ENCODE peak calls at places on chromosomes 7 and 10, in eight cellular contexts. B is EH, J is HCEC 1CT, E is heart left ventricle, O is NCI-H1092 treated with DMSO at 0.1 percent for 48 hours, I is AG04450, F is kidney tubule cell, N is ACHN. P is an unnamed sample.

GRCh38 chr10:68900427-68901105 is 549 bp upstream of the DDX50 start:
- DNase-seq in I (peak), J (peak), F (no peak), E (peak), N (no peak), O (no peak), B (peak), P (no peak)

GRCh38 chr10:110893559-110894179 is 21.9 kb downstream of the PDCD4 start:
- DNase-seq in N (peak), J (peak), F (peak), I (no peak), O (peak), B (peak), E (no peak), P (no peak)

GRCh38 chr10:33370434-33370930 is 36.0 kb upstream of the NRP1 start:
- DNase-seq in E (no peak), F (no peak), N (no peak), O (no peak), B (peak), I (no peak), J (no peak), P (no peak)

GRCh38 chr10:79316671-79317431 is 30.4 kb upstream of the PPIF start:
- DNase-seq in F (peak), J (no peak), E (peak), O (no peak), I (no peak), N (no peak), B (peak), P (peak)

GRCh38 chr10:60246382-60246781 is 143.3 kb downstream of the ANK3 start:
- DNase-seq in F (no peak), I (no peak), N (no peak), O (no peak), B (no peak), J (no peak), E (no peak), P (no peak)

GRCh38 chr7:91657386-91658120 is 222.9 kb downstream of the MTERF1 start:
- DNase-seq in B (peak), O (no peak), N (peak), E (no peak), F (peak), I (no peak), J (peak), P (no peak)

GRCh38 chr10:73931767-73932624 is 21.1 kb downstream of the PLAU start:
- DNase-seq in B (no peak), F (peak), O (no peak), J (no peak), E (no peak), I (no peak), N (no peak), P (peak)

GRCh38 chr10:113302062-113302461 is 250.8 kb upstream of the HABP2 start:
- DNase-seq in N (no peak), J (no peak), E (no peak), O (no peak), B (no peak), F (no peak), I (no peak), P (no peak)

GRCh38 chr10:133140417-133141143 is 19.4 kb upstream of the KNDC1 start:
- DNase-seq in E (no peak), B (no peak), I (no peak), N (no peak), F (no peak), J (no peak), O (no peak), P (no peak)

GRCh38 chr10:47372726-47373125 is 11.4 kb downstream of the ZNF488 start:
- DNase-seq in F (no peak), B (no peak), N (no peak), I (no peak), J (no peak), O (no peak), E (no peak), P (peak)

GRCh38 chr10:93139059-93139658 is 65.5 kb downstream of the CYP26A1 start:
- DNase-seq in N (no peak), E (no peak), F (no peak), J (no peak), I (no peak), O (no peak), B (peak), P (no peak)

GRCh38 chr7:30898411-30898810 is 13.2 kb upstream of the AQP1 start:
- DNase-seq in O (no peak), B (no peak), I (no peak), J (no peak), F (no peak), E (peak), N (no peak), P (no peak)

GRCh38 chr7:113078321-113078720 is 8.3 kb downstream of the GPR85 start:
- DNase-seq in F (no peak), N (no peak), B (no peak), I (no peak), E (no peak), O (no peak), J (no peak), P (no peak)

GRCh38 chr7:158191671-158192070 is 396.0 kb downstream of the PTPRN2 start:
- DNase-seq in N (no peak), F (no peak), I (no peak), B (no peak), O (no peak), E (no peak), J (no peak), P (no peak)

GRCh38 chr10:114026189-114027040 is 17.3 kb upstream of the ADRB1 start:
- DNase-seq in O (no peak), N (peak), B (peak), F (peak), E (no peak), I (peak), J (peak), P (no peak)

GRCh38 chr7:3120513-3120912 is 76.8 kb upstream of the CARD11 start:
- DNase-seq in I (no peak), B (no peak), F (no peak), J (no peak), O (no peak), E (no peak), N (no peak), P (no peak)

GRCh38 chr10:63825766-63826165 is 304.6 kb downstream of the REEP3 start:
- DNase-seq in J (no peak), F (no peak), E (no peak), O (no peak), B (no peak), N (no peak), I (no peak), P (no peak)

GRCh38 chr10:123316776-123317175 is 162.6 kb downstream of the BUB3 start:
- DNase-seq in N (no peak), J (no peak), O (no peak), B (no peak), I (no peak), F (no peak), E (no peak), P (no peak)

GRCh38 chr7:90483236-90483635 is 13.8 kb downstream of the PTTG1IP2 start:
- DNase-seq in E (no peak), O (no peak), J (no peak), I (no peak), F (peak), N (no peak), B (no peak), P (no peak)

GRCh38 chr10:17375936-17376584 is 78.3 kb downstream of the ST8SIA6 start:
- DNase-seq in J (peak), F (no peak), I (no peak), E (no peak), O (no peak), B (peak), N (peak), P (no peak)

GRCh38 chr7:44068054-44068453 is 2.7 kb upstream of the PGAM2 start:
- DNase-seq in F (no peak), I (no peak), N (no peak), B (peak), J (no peak), O (peak), E (peak), P (no peak)

GRCh38 chr10:50594012-50594411 is 29.7 kb downstream of the SGMS1 start:
- DNase-seq in E (no peak), B (peak), J (peak), O (peak), I (peak), F (peak), N (no peak), P (no peak)

GRCh38 chr7:91628742-91629141 is 251.8 kb downstream of the MTERF1 start:
- DNase-seq in J (no peak), N (no peak), I (no peak), F (peak), B (no peak), O (peak), E (no peak), P (no peak)

GRCh38 chr10:108014902-108015177 is 850.3 kb upstream of the SORCS1 start:
- DNase-seq in I (no peak), J (no peak), F (no peak), B (no peak), O (no peak), N (no peak), E (no peak), P (no peak)

GRCh38 chr7:22343071-22343470 is 13.9 kb downstream of the RAPGEF5 start:
- DNase-seq in E (no peak), F (no peak), I (no peak), B (no peak), O (no peak), N (no peak), J (no peak), P (no peak)

GRCh38 chr7:904847-905246 is 28.5 kb downstream of the GET4 start:
- DNase-seq in N (peak), E (no peak), B (peak), I (no peak), O (no peak), J (peak), F (no peak), P (peak)

GRCh38 chr10:4519691-4520402 is 306.2 kb upstream of the AKR1E2 start:
- DNase-seq in N (no peak), F (peak), E (no peak), O (no peak), I (no peak), J (peak), B (peak), P (no peak)

GRCh38 chr7:129789652-129790051 is 163.1 kb downstream of the UBE2H start:
- DNase-seq in E (no peak), O (no peak), N (no peak), B (no peak), F (no peak), I (no peak), J (no peak), P (peak)

GRCh38 chr10:6033954-6034353 is 28.2 kb downstream of the IL2RA start:
- DNase-seq in F (peak), I (no peak), B (peak), O (no peak), J (peak), N (no peak), E (no peak), P (no peak)

GRCh38 chr10:15236340-15236739 is 67.8 kb upstream of the NMT2 start:
- DNase-seq in J (peak), O (no peak), F (peak), N (peak), B (no peak), E (no peak), I (no peak), P (no peak)

GRCh38 chr7:105268511-105269392 is 120.0 kb downstream of the SRPK2 start:
- DNase-seq in F (peak), I (peak), O (peak), B (peak), J (peak), E (no peak), N (peak), P (no peak)

GRCh38 chr7:128937647-128938523 is at the start of gene IRF5:
- DNase-seq in J (no peak), B (peak), N (peak), E (peak), F (peak), O (peak), I (no peak), P (peak)

GRCh38 chr10:14822879-14823755 is 14.7 kb downstream of the CDNF start:
- DNase-seq in E (no peak), F (peak), O (peak), J (peak), N (peak), B (peak), I (peak), P (no peak)

GRCh38 chr7:149662591-149663095 is 110.7 kb downstream of the ZNF467 start:
- DNase-seq in N (peak), B (peak), E (no peak), F (peak), O (peak), J (peak), I (no peak), P (peak)

GRCh38 chr7:33050425-33051318 is 11.9 kb downstream of the NT5C3A start:
- DNase-seq in E (no peak), N (peak), I (no peak), B (peak), F (peak), O (peak), J (peak), P (no peak)

GRCh38 chr7:9507281-9507680 is 1073.9 kb downstream of the NXPH1 start:
- DNase-seq in N (no peak), F (no peak), O (no peak), J (no peak), I (no peak), E (no peak), B (no peak), P (no peak)

P was measured in pancreas.